ENCODE peak calls at places on chromosomes 7 and 10, in eight cellular contexts. F, O, M, H, N, X, S and Y are unnamed samples.

GRCh38 chr10:33937259-33937658 is 602.8 kb upstream of the NRP1 start:
- DNase-seq in F (no peak), O (no peak), M (no peak), H (no peak), N (no peak), X (no peak), S (no peak), Y (no peak)

GRCh38 chr10:131960631-131961046 is 21.1 kb downstream of the BNIP3 start:
- DNase-seq in F (no peak), O (no peak), M (no peak), H (no peak), N (no peak), X (no peak), S (no peak), Y (no peak)

GRCh38 chr10:77641788-77642397 is 4.3 kb upstream of the KCNMA1 start:
- DNase-seq in F (no peak), O (peak; percentile 33), M (peak; percentile 84), H (peak; percentile 93), N (peak; percentile 59), X (peak; percentile 75), S (peak; percentile 34), Y (peak; percentile 70)

GRCh38 chr7:34247468-34247867 is 342.1 kb downstream of the BMPER start:
- DNase-seq in F (no peak), O (no peak), M (no peak), H (no peak), N (no peak), X (no peak), S (no peak), Y (no peak)

GRCh38 chr7:27183682-27184341 is 1.2 kb downstream of the HOXA11 start:
- DNase-seq in F (no peak), O (no peak), M (no peak), H (peak; percentile 31), N (no peak), X (no peak), S (no peak), Y (no peak)

GRCh38 chr10:87685832-87686589 is 26.3 kb downstream of the PAPSS2 start:
- DNase-seq in F (no peak), O (no peak), M (no peak), H (no peak), N (no peak), X (no peak), S (no peak), Y (no peak)

GRCh38 chr10:132411561-132412253 is 14.7 kb downstream of the PWWP2B start:
- DNase-seq in F (no peak), O (no peak), M (no peak), H (peak; percentile 65), N (peak; percentile 75), X (no peak), S (no peak), Y (no peak)

GRCh38 chr7:45136106-45137060 is 21.2 kb upstream of the RAMP3 start:
- DNase-seq in F (no peak), O (peak; percentile 34), M (peak; percentile 79), H (peak; percentile 91), N (peak; percentile 79), X (peak; percentile 81), S (peak; percentile 54), Y (peak; percentile 65)

GRCh38 chr10:49254556-49255318 is 44.2 kb upstream of the C10orf71 start:
- DNase-seq in F (no peak), O (no peak), M (no peak), H (no peak), N (no peak), X (no peak), S (peak; percentile 41), Y (no peak)

GRCh38 chr7:10038351-10038750 is 935.3 kb upstream of the PHF14 start:
- DNase-seq in F (no peak), O (no peak), M (no peak), H (no peak), N (no peak), X (no peak), S (no peak), Y (no peak)

GRCh38 chr7:98228801-98229200 is 17.6 kb downstream of the BHLHA15 start:
- DNase-seq in F (peak; percentile 42), O (no peak), M (no peak), H (no peak), N (no peak), X (no peak), S (no peak), Y (no peak)

GRCh38 chr10:95571390-95571789 is 10.2 kb upstream of the SORBS1 start:
- DNase-seq in F (no peak), O (no peak), M (no peak), H (no peak), N (no peak), X (no peak), S (no peak), Y (no peak)